ENCODE peak calls at places on chromosome 2, in ten cellular contexts. K is activated CD4-positive, alpha-beta T cell treated with anti-CD3 and anti-CD28 coated beads, Interleukin-2, amount 50 U/mL, for 1 hour; M is HFFc6; T is stimulated activated CD4-positive, alpha-beta T cell treated with anti-CD3 and anti-CD28 coated beads, Interleukin-4, amount 100 ng/mL, for 24 hours; G is activated gamma-delta T cell treated with anti-CD3 and anti-CD28 coated beads, Interleukin-2, amount 50 U/mL, for 16 hours; B is posterior cingulate gyrus; S is NCI-H748 treated with DMSO at 0.1 percent for 48 hours; C is sciatic nerve; D is iPS DF 6.9; Y is endothelial cell. V is an unnamed sample.

GRCh38 chr2:15688924-15689568 is 97.4 kb downstream of the DDX1 start:
- DNase-seq in B (no peak), G (no peak), M (no peak), K (no peak), D (no peak), C (no peak), S (no peak), T (no peak), Y (no peak), V (no peak)

GRCh38 chr2:160474891-160475795 is 18.5 kb downstream of the RBMS1 start:
- DNase-seq in T (no peak), K (no peak), B (no peak), M (no peak), S (no peak), D (no peak), Y (no peak), C (no peak), G (no peak), V (no peak)

GRCh38 chr2:220783651-220784050 is 788.5 kb downstream of the EPHA4 start:
- DNase-seq in D (no peak), K (no peak), Y (no peak), C (no peak), T (no peak), S (peak; percentile 84), G (no peak), B (no peak), M (no peak), V (no peak)

GRCh38 chr2:19673213-19673791 is 228.5 kb downstream of the TTC32 start:
- DNase-seq in B (no peak), M (peak; percentile 16), T (no peak), G (no peak), K (no peak), S (no peak), Y (no peak), D (no peak), C (no peak), V (no peak)

GRCh38 chr2:225494100-225494459 is 94.6 kb downstream of the NYAP2 start:
- DNase-seq in B (no peak), T (no peak), S (no peak), M (no peak), C (no peak), D (no peak), G (no peak), K (no peak), Y (no peak), V (no peak)

GRCh38 chr2:46073540-46074018 is 223.6 kb upstream of the EPAS1 start:
- DNase-seq in G (no peak), Y (peak; percentile 29), T (no peak), B (no peak), C (no peak), M (peak; percentile 96), S (no peak), D (no peak), K (no peak), V (no peak)

GRCh38 chr2:10190737-10191532 is 68.4 kb downstream of the RRM2 start:
- DNase-seq in G (no peak), Y (no peak), K (no peak), S (no peak), B (no peak), D (no peak), C (no peak), T (no peak), M (no peak), V (no peak)

GRCh38 chr2:127829845-127830246 is 18.9 kb upstream of the WDR33 start:
- DNase-seq in G (peak; percentile 36), T (peak; percentile 71), C (no peak), M (no peak), K (peak; percentile 43), Y (no peak), S (no peak), B (no peak), D (no peak), V (peak; percentile 77)

GRCh38 chr2:24509840-24510239 is 18.8 kb downstream of the NCOA1 start:
- DNase-seq in M (no peak), S (no peak), G (no peak), T (no peak), Y (no peak), K (no peak), B (no peak), C (no peak), D (no peak), V (no peak)

GRCh38 chr2:160974803-160975202 is 185.4 kb upstream of the TANK start:
- DNase-seq in D (no peak), Y (no peak), B (no peak), S (no peak), K (no peak), M (peak; percentile 10), C (no peak), T (no peak), G (no peak), V (no peak)

GRCh38 chr2:232783278-232783677 is 6.9 kb upstream of the KCNJ13 start:
- DNase-seq in D (no peak), M (no peak), S (no peak), Y (no peak), G (no peak), B (no peak), T (no peak), C (no peak), K (no peak), V (no peak)

GRCh38 chr2:162824319-162824718 is 14.2 kb downstream of the KCNH7 start:
- DNase-seq in G (no peak), D (peak; percentile 9), M (no peak), B (no peak), T (no peak), S (peak; percentile 91), C (no peak), K (no peak), Y (no peak), V (no peak)

GRCh38 chr2:705971-706511 is 28.8 kb upstream of the TMEM18 start:
- DNase-seq in B (no peak), M (no peak), G (no peak), C (no peak), T (peak; percentile 30), D (no peak), Y (no peak), S (no peak), K (no peak), V (no peak)

GRCh38 chr2:232632904-232633412 is 446 bp upstream of the EFHD1 start:
- DNase-seq in G (no peak), Y (no peak), K (no peak), S (peak; percentile 42), M (no peak), C (peak; percentile 72), T (no peak), D (no peak), B (peak; percentile 68), V (no peak)

GRCh38 chr2:73851274-73851673 is 22.5 kb downstream of the STAMBP start:
- DNase-seq in B (no peak), D (no peak), T (no peak), G (no peak), M (no peak), K (no peak), Y (no peak), C (no peak), S (no peak), V (no peak)

GRCh38 chr2:209044307-209044706 is 379.5 kb upstream of the MAP2 start:
- DNase-seq in B (no peak), M (no peak), Y (no peak), S (no peak), C (no peak), K (no peak), G (no peak), T (no peak), D (no peak), V (no peak)

GRCh38 chr2:101400516-101401315 is 13.4 kb upstream of the CREG2 start:
- DNase-seq in B (no peak), Y (no peak), T (no peak), C (no peak), K (no peak), M (no peak), S (no peak), D (no peak), G (no peak), V (no peak)

GRCh38 chr2:150127271-150127990 is 360.0 kb downstream of the RND3 start:
- DNase-seq in M (no peak), B (no peak), D (no peak), Y (no peak), G (no peak), T (no peak), S (no peak), C (no peak), K (no peak), V (no peak)

V was measured in NT2/D1.